ENCODE peak calls at places on chromosomes 12 and 14, in ten cellular contexts. One of them, this sample, is unnamed.

GRCh38 chr14:49880267-49881064 is 12.4 kb upstream of the ARF6 start:
- DNase-seq in heart left ventricle: no peak
- DNase-seq in RWPE2: no peak
- DNase-seq in OCI-LY7: peak; percentile 58
- DNase-seq in right atrium auricular region: no peak
- DNase-seq in body of pancreas: no peak
- DNase-seq in WERI-Rb-1: no peak
- DNase-seq in fibroblast of lung: no peak
- DNase-seq in HepG2: no peak
- DNase-seq in colonic mucosa: no peak
- DNase-seq in this sample: no peak

GRCh38 chr14:106845286-106846087 is 1319.1 kb downstream of the TMEM121 start:
- DNase-seq in heart left ventricle: no peak
- DNase-seq in RWPE2: peak; percentile 77
- DNase-seq in OCI-LY7: peak; percentile 90
- DNase-seq in right atrium auricular region: no peak
- DNase-seq in body of pancreas: peak; percentile 84
- DNase-seq in WERI-Rb-1: peak; percentile 30
- DNase-seq in fibroblast of lung: no peak
- DNase-seq in HepG2: peak; percentile 97
- DNase-seq in colonic mucosa: peak; percentile 93
- DNase-seq in this sample: no peak

GRCh38 chr12:51886021-51886710 is 1.7 kb upstream of the ANKRD33 start:
- DNase-seq in heart left ventricle: peak; percentile 86
- DNase-seq in RWPE2: no peak
- DNase-seq in OCI-LY7: peak; percentile 73
- DNase-seq in right atrium auricular region: peak; percentile 94
- DNase-seq in body of pancreas: peak; percentile 83
- DNase-seq in WERI-Rb-1: no peak
- DNase-seq in fibroblast of lung: peak; percentile 98
- DNase-seq in HepG2: peak; percentile 56
- DNase-seq in colonic mucosa: peak; percentile 59
- DNase-seq in this sample: peak; percentile 96

GRCh38 chr14:24829862-24830261 is 195.9 kb upstream of the GZMB start:
- DNase-seq in heart left ventricle: no peak
- DNase-seq in RWPE2: no peak
- DNase-seq in OCI-LY7: no peak
- DNase-seq in right atrium auricular region: no peak
- DNase-seq in body of pancreas: no peak
- DNase-seq in WERI-Rb-1: no peak
- DNase-seq in fibroblast of lung: no peak
- DNase-seq in HepG2: no peak
- DNase-seq in colonic mucosa: no peak
- DNase-seq in this sample: no peak

GRCh38 chr12:105272814-105273416 is 36.9 kb upstream of the APPL2 start:
- DNase-seq in heart left ventricle: no peak
- DNase-seq in RWPE2: no peak
- DNase-seq in OCI-LY7: no peak
- DNase-seq in right atrium auricular region: no peak
- DNase-seq in body of pancreas: no peak
- DNase-seq in WERI-Rb-1: no peak
- DNase-seq in fibroblast of lung: no peak
- DNase-seq in HepG2: no peak
- DNase-seq in colonic mucosa: no peak
- DNase-seq in this sample: no peak

GRCh38 chr12:100593490-100593889 is 20.0 kb downstream of the GAS2L3 start:
- DNase-seq in heart left ventricle: no peak
- DNase-seq in RWPE2: no peak
- DNase-seq in OCI-LY7: no peak
- DNase-seq in right atrium auricular region: no peak
- DNase-seq in body of pancreas: no peak
- DNase-seq in WERI-Rb-1: no peak
- DNase-seq in fibroblast of lung: peak; percentile 39
- DNase-seq in HepG2: peak; percentile 65
- DNase-seq in colonic mucosa: no peak
- DNase-seq in this sample: peak; percentile 7

GRCh38 chr14:21087294-21088091 is 11.0 kb downstream of the ZNF219 start:
- DNase-seq in heart left ventricle: no peak
- DNase-seq in RWPE2: no peak
- DNase-seq in OCI-LY7: peak; percentile 77
- DNase-seq in right atrium auricular region: peak; percentile 69
- DNase-seq in body of pancreas: peak; percentile 67
- DNase-seq in WERI-Rb-1: no peak
- DNase-seq in fibroblast of lung: peak; percentile 96
- DNase-seq in HepG2: no peak
- DNase-seq in colonic mucosa: no peak
- DNase-seq in this sample: peak; percentile 95

GRCh38 chr14:50871914-50872732 is at the start of gene ABHD12B:
- DNase-seq in heart left ventricle: peak; percentile 29
- DNase-seq in RWPE2: no peak
- DNase-seq in OCI-LY7: no peak
- DNase-seq in right atrium auricular region: no peak
- DNase-seq in body of pancreas: no peak
- DNase-seq in WERI-Rb-1: no peak
- DNase-seq in fibroblast of lung: peak; percentile 18
- DNase-seq in HepG2: no peak
- DNase-seq in colonic mucosa: no peak
- DNase-seq in this sample: no peak

GRCh38 chr14:28121512-28122297 is 644.9 kb upstream of the FOXG1 start:
- DNase-seq in heart left ventricle: no peak
- DNase-seq in RWPE2: no peak
- DNase-seq in OCI-LY7: no peak
- DNase-seq in right atrium auricular region: no peak
- DNase-seq in body of pancreas: no peak
- DNase-seq in WERI-Rb-1: no peak
- DNase-seq in fibroblast of lung: no peak
- DNase-seq in HepG2: no peak
- DNase-seq in colonic mucosa: no peak
- DNase-seq in this sample: no peak
- H3K4me3 ChIP-seq in heart left ventricle: no peak overlapping the region
- H3K4me3 ChIP-seq in RWPE2: no peak overlapping the region
- H3K4me3 ChIP-seq in OCI-LY7: no peak overlapping the region
- H3K4me3 ChIP-seq in right atrium auricular region: no peak overlapping the region
- H3K4me3 ChIP-seq in body of pancreas: no peak overlapping the region
- H3K4me3 ChIP-seq in WERI-Rb-1: no peak overlapping the region
- H3K4me3 ChIP-seq in fibroblast of lung: no peak overlapping the region
- H3K4me3 ChIP-seq in HepG2: no peak overlapping the region
- H3K4me3 ChIP-seq in colonic mucosa: no peak overlapping the region
- H3K4me3 ChIP-seq in this sample: no peak overlapping the region

GRCh38 chr12:10749700-10750384 is 26.7 kb upstream of the YBX3 start:
- DNase-seq in heart left ventricle: peak; percentile 61
- DNase-seq in RWPE2: no peak
- DNase-seq in OCI-LY7: peak; percentile 87
- DNase-seq in right atrium auricular region: peak; percentile 89
- DNase-seq in body of pancreas: peak; percentile 89
- DNase-seq in WERI-Rb-1: peak; percentile 74
- DNase-seq in fibroblast of lung: peak; percentile 98
- DNase-seq in HepG2: peak; percentile 84
- DNase-seq in colonic mucosa: peak; percentile 86
- DNase-seq in this sample: peak; percentile 96

GRCh38 chr12:10753066-10753465 is 29.9 kb upstream of the YBX3 start:
- DNase-seq in heart left ventricle: no peak
- DNase-seq in RWPE2: no peak
- DNase-seq in OCI-LY7: no peak
- DNase-seq in right atrium auricular region: no peak
- DNase-seq in body of pancreas: no peak
- DNase-seq in WERI-Rb-1: no peak
- DNase-seq in fibroblast of lung: peak; percentile 12
- DNase-seq in HepG2: no peak
- DNase-seq in colonic mucosa: no peak
- DNase-seq in this sample: peak; percentile 31

GRCh38 chr12:10756194-10756593 is 33.1 kb upstream of the YBX3 start:
- DNase-seq in heart left ventricle: no peak
- DNase-seq in RWPE2: no peak
- DNase-seq in OCI-LY7: no peak
- DNase-seq in right atrium auricular region: no peak
- DNase-seq in body of pancreas: no peak
- DNase-seq in WERI-Rb-1: no peak
- DNase-seq in fibroblast of lung: no peak
- DNase-seq in HepG2: no peak
- DNase-seq in colonic mucosa: no peak
- DNase-seq in this sample: no peak

GRCh38 chr12:10747730-10748129 is 24.6 kb upstream of the YBX3 start:
- DNase-seq in heart left ventricle: no peak
- DNase-seq in RWPE2: no peak
- DNase-seq in OCI-LY7: no peak
- DNase-seq in right atrium auricular region: no peak
- DNase-seq in body of pancreas: no peak
- DNase-seq in WERI-Rb-1: no peak
- DNase-seq in fibroblast of lung: no peak
- DNase-seq in HepG2: peak; percentile 25
- DNase-seq in colonic mucosa: no peak
- DNase-seq in this sample: no peak

DNA sequence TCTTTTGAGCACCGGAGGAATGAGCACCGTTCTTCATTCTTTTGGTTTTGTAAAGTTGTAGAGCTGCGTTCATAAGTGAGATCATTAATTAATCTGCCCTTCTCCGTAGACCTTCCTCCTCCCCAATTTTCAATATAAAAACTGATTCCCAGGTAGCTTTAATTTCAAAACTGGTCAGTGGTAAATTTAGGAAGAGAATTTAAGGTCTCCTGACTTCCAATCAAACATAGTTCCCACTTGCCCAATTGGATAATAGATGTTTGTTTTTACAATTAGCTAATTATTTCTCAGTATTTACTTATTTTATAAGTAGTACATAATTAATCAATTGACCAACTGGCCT is 27.2 kb upstream of the YBX3 start:
- DNase-seq in heart left ventricle: no peak
- DNase-seq in RWPE2: no peak
- DNase-seq in OCI-LY7: no peak
- DNase-seq in right atrium auricular region: no peak
- DNase-seq in body of pancreas: no peak
- DNase-seq in WERI-Rb-1: no peak
- DNase-seq in fibroblast of lung: no peak
- DNase-seq in HepG2: no peak
- DNase-seq in colonic mucosa: no peak
- DNase-seq in this sample: no peak
- TF ChIP-seq CTCF in heart left ventricle: no peak
- TF ChIP-seq CTCF in RWPE2: peak; percentile 58
- TF ChIP-seq CTCF in OCI-LY7: peak; percentile 70
- TF ChIP-seq CTCF in right atrium auricular region: peak; percentile 1
- TF ChIP-seq CTCF in body of pancreas: no peak
- TF ChIP-seq CTCF in WERI-Rb-1: no peak
- TF ChIP-seq CTCF in fibroblast of lung: no peak
- TF ChIP-seq CTCF in HepG2: no peak
- TF ChIP-seq CTCF in colonic mucosa: no peak
- TF ChIP-seq CTCF in this sample: no peak

DNA sequence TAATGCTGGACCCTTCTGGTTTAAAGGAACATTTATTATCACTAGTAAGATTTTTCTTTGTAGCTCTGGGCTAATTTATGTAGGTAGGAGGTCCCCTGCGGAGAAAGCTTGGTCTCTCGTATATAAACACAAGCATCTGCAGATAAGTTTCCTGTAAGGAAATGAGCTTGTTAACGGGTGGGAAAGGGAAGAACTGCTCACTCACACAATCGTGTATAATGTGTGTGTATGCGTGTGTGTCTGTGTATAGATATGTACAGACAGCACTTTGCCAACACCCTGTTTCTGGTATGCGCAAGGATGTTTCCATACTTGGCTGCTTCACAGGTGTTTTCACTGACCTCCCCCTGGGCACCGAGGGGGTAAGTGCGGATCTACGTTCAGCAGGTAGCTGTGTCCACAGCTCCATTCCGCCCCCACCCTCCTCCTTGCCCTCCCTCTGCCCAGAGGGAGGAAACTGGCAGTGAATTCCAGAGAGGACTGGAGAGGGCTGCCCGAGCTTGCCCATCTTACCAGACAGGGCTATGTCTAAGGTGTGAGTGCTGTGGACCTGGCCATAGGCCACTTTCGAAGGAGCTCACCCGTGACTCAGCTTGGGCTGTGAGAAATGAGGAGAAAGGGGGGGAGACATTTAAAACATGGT is 65.2 kb downstream of the NINJ2 start:
- DNase-seq in heart left ventricle: peak; percentile 18
- DNase-seq in RWPE2: peak; percentile 92
- DNase-seq in OCI-LY7: no peak
- DNase-seq in right atrium auricular region: no peak
- DNase-seq in body of pancreas: no peak
- DNase-seq in WERI-Rb-1: no peak
- DNase-seq in fibroblast of lung: no peak
- DNase-seq in HepG2: no peak
- DNase-seq in colonic mucosa: no peak
- DNase-seq in this sample: no peak
- H3K27ac ChIP-seq in heart left ventricle: peak overlapping the region; percentile 33
- H3K27ac ChIP-seq in RWPE2: peak overlapping the region; percentile 41
- H3K27ac ChIP-seq in OCI-LY7: no peak overlapping the region
- H3K27ac ChIP-seq in right atrium auricular region: no peak overlapping the region
- H3K27ac ChIP-seq in body of pancreas: no peak overlapping the region
- H3K27ac ChIP-seq in WERI-Rb-1: no peak overlapping the region
- H3K27ac ChIP-seq in fibroblast of lung: no peak overlapping the region
- H3K27ac ChIP-seq in HepG2: no peak overlapping the region
- H3K27ac ChIP-seq in colonic mucosa: no peak overlapping the region
- H3K27ac ChIP-seq in this sample: no peak overlapping the region

GRCh38 chr14:74838141-74838540 is 37.8 kb downstream of the PROX2 start:
- DNase-seq in heart left ventricle: no peak
- DNase-seq in RWPE2: no peak
- DNase-seq in OCI-LY7: no peak
- DNase-seq in right atrium auricular region: no peak
- DNase-seq in body of pancreas: no peak
- DNase-seq in WERI-Rb-1: no peak
- DNase-seq in fibroblast of lung: no peak
- DNase-seq in HepG2: no peak
- DNase-seq in colonic mucosa: no peak
- DNase-seq in this sample: no peak

GRCh38 chr14:74841230-74842207 is 34.4 kb downstream of the PROX2 start:
- DNase-seq in heart left ventricle: no peak
- DNase-seq in RWPE2: no peak
- DNase-seq in OCI-LY7: peak; percentile 31
- DNase-seq in right atrium auricular region: no peak
- DNase-seq in body of pancreas: no peak
- DNase-seq in WERI-Rb-1: no peak
- DNase-seq in fibroblast of lung: no peak
- DNase-seq in HepG2: no peak
- DNase-seq in colonic mucosa: no peak
- DNase-seq in this sample: no peak

GRCh38 chr14:74843653-74844052 is 32.3 kb downstream of the PROX2 start:
- DNase-seq in heart left ventricle: peak; percentile 37
- DNase-seq in RWPE2: no peak
- DNase-seq in OCI-LY7: no peak
- DNase-seq in right atrium auricular region: no peak
- DNase-seq in body of pancreas: peak; percentile 15
- DNase-seq in WERI-Rb-1: no peak
- DNase-seq in fibroblast of lung: peak; percentile 36
- DNase-seq in HepG2: no peak
- DNase-seq in colonic mucosa: no peak
- DNase-seq in this sample: peak; percentile 39

GRCh38 chr14:74836251-74836957 is 39.5 kb downstream of the PROX2 start:
- DNase-seq in heart left ventricle: no peak
- DNase-seq in RWPE2: no peak
- DNase-seq in OCI-LY7: peak; percentile 26
- DNase-seq in right atrium auricular region: no peak
- DNase-seq in body of pancreas: no peak
- DNase-seq in WERI-Rb-1: no peak
- DNase-seq in fibroblast of lung: peak; percentile 55
- DNase-seq in HepG2: no peak
- DNase-seq in colonic mucosa: no peak
- DNase-seq in this sample: no peak

DNA sequence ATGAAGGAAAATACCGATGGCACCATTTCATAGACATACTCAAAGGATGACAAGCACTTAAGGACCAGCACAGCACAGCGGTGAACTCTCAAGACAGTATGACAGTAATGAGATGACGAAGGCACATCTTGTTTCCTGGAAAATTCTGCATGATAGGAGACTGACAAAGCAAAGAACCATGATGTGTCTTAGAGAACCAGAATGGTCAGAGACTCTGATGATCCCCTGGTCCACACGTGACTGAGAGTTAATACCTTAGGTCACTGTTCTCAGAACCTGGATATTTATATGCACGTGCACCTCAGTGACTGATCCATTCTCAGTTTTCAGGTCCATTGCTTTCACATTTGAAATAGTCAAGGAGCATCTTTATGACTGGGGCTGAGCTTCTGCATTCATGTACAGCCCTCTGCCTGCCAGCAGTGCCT is 35.3 kb downstream of the PROX2 start:
- DNase-seq in heart left ventricle: no peak
- DNase-seq in RWPE2: no peak
- DNase-seq in OCI-LY7: no peak
- DNase-seq in right atrium auricular region: no peak
- DNase-seq in body of pancreas: no peak
- DNase-seq in WERI-Rb-1: no peak
- DNase-seq in fibroblast of lung: no peak
- DNase-seq in HepG2: no peak
- DNase-seq in colonic mucosa: no peak
- DNase-seq in this sample: no peak
- H3K4me3 ChIP-seq in heart left ventricle: no peak overlapping the region
- H3K4me3 ChIP-seq in RWPE2: no peak overlapping the region
- H3K4me3 ChIP-seq in OCI-LY7: no peak overlapping the region
- H3K4me3 ChIP-seq in right atrium auricular region: no peak overlapping the region
- H3K4me3 ChIP-seq in body of pancreas: no peak overlapping the region
- H3K4me3 ChIP-seq in WERI-Rb-1: no peak overlapping the region
- H3K4me3 ChIP-seq in fibroblast of lung: no peak overlapping the region
- H3K4me3 ChIP-seq in HepG2: no peak overlapping the region
- H3K4me3 ChIP-seq in colonic mucosa: no peak overlapping the region
- H3K4me3 ChIP-seq in this sample: no peak overlapping the region